ENCODE peak calls at places on chromosomes 7 and 10, in five cellular contexts. T, Z, A, F and K are unnamed samples.
A peak's percentile ranks its signal among the peaks of the same experiment; 100 is the strongest.

GRCh38 chr10:96446966-96447596 is 66.6 kb downstream of the TLL2 start:
- DNase-seq in T (no peak), Z (no peak), A (no peak), F (no peak), K (no peak)

GRCh38 chr10:127150136-127150535 is 46.3 kb downstream of the INSYN2A start:
- DNase-seq in T (no peak), Z (no peak), A (no peak), F (no peak), K (peak; percentile 10)

GRCh38 chr7:80288175-80289122 is 153.8 kb downstream of the GNAI1 start:
- DNase-seq in T (peak; percentile 44), Z (no peak), A (peak; percentile 15), F (peak; percentile 5), K (no peak)

GRCh38 chr10:11373626-11374310 is 237.7 kb downstream of the USP6NL start:
- DNase-seq in T (no peak), Z (no peak), A (no peak), F (no peak), K (no peak)

GRCh38 chr7:98464558-98464940 is 63.7 kb upstream of the BAIAP2L1 start:
- DNase-seq in T (no peak), Z (no peak), A (no peak), F (no peak), K (no peak)

GRCh38 chr7:106111671-106112117 is 418 bp downstream of the SYPL1 start:
- DNase-seq in T (peak; percentile 78), Z (no peak), A (peak; percentile 10), F (no peak), K (no peak)

GRCh38 chr10:7601023-7601656 is 65.6 kb downstream of the ITIH5 start:
- DNase-seq in T (no peak), Z (no peak), A (no peak), F (no peak), K (no peak)

GRCh38 chr7:139860090-139860773 is 31.2 kb downstream of the TBXAS1 start:
- DNase-seq in T (no peak), Z (no peak), A (no peak), F (no peak), K (no peak)

GRCh38 chr10:132115736-132116135 is 50.0 kb downstream of the JAKMIP3 start:
- DNase-seq in T (no peak), Z (no peak), A (no peak), F (no peak), K (no peak)

GRCh38 chr7:54705436-54705835 is 53.6 kb downstream of the SEC61G start:
- DNase-seq in T (peak; percentile 78), Z (no peak), A (no peak), F (no peak), K (peak; percentile 5)

GRCh38 chr7:129882531-129882930 is 70.2 kb downstream of the UBE2H start:
- DNase-seq in T (no peak), Z (no peak), A (no peak), F (no peak), K (no peak)

GRCh38 chr10:51034769-51035168 is 39.5 kb upstream of the PRKG1 start:
- DNase-seq in T (no peak), Z (no peak), A (no peak), F (no peak), K (no peak)

GRCh38 chr10:16832351-16833080 is 15.3 kb upstream of the RSU1 start:
- DNase-seq in T (peak; percentile 44), Z (no peak), A (no peak), F (no peak), K (peak; percentile 98)

GRCh38 chr7:64559206-64559605 is 3.7 kb downstream of the ZNF680 start:
- DNase-seq in T (peak; percentile 29), Z (no peak), A (no peak), F (no peak), K (peak; percentile 40)

GRCh38 chr7:113289140-113289740 is 170.9 kb upstream of the SMIM30 start:
- DNase-seq in T (peak; percentile 35), Z (no peak), A (peak; percentile 36), F (no peak), K (no peak)

GRCh38 chr7:35714862-35715261 is 19.9 kb upstream of the HERPUD2 start:
- DNase-seq in T (no peak), Z (no peak), A (no peak), F (no peak), K (no peak)

GRCh38 chr7:35906191-35906908 is 105.5 kb downstream of the SEPTIN7 start:
- DNase-seq in T (peak; percentile 84), Z (peak; percentile 54), A (peak; percentile 69), F (peak; percentile 31), K (peak; percentile 84)

GRCh38 chr7:99559276-99559915 is 954 bp downstream of the ZNF655 start:
- DNase-seq in T (no peak), Z (no peak), A (no peak), F (no peak), K (no peak)

GRCh38 chr7:28106316-28106957 is 74.2 kb downstream of the JAZF1 start:
- DNase-seq in T (no peak), Z (no peak), A (no peak), F (no peak), K (no peak)

GRCh38 chr7:143380646-143381426 is at the start of gene ZYX:
- DNase-seq in T (peak; percentile 87), Z (peak; percentile 98), A (peak; percentile 84), F (peak; percentile 87), K (peak; percentile 94)

GRCh38 chr7:2515424-2516193 is 4.0 kb upstream of the LFNG start:
- DNase-seq in T (no peak), Z (no peak), A (no peak), F (no peak), K (no peak)

GRCh38 chr7:6022671-6023070 is 8.5 kb upstream of the ANKRD61 start:
- DNase-seq in T (no peak), Z (no peak), A (no peak), F (no peak), K (no peak)

DNA sequence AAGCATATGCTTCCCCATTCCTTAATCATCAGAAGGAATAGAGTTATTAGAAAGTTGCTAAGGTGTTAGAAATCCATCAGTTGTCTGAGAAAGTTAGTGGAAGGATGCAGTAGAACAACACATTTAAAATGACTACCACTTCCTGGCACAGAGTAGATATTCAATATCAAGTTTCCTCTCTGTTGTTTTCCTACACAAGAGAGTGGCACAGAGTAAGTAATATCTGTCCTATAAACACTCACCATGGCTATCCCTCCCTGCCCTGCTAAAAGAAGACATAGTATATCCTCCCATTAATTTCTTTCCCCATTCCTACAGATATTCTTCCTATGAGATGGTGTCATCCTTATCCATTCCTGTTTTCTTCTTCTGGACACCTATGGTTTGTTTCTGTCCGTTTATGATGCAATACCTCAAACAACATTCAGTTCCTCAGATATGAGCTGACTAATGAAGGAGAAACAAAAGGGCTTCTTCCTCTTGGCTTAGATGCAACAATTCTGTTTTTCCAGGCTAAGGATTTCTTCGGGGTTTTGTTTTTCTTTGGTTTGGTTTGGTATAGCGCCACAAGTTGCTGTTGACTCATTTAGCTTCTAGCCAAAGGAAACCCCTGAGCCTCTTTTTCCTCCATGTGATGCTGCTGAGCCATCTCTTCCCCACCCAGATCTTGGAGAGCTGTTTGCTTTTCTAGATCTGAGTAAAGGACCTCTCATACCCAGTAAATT is 32.9 kb upstream of the BPGM start:
- DNase-seq in T (peak; percentile 86), Z (no peak), A (no peak), F (no peak), K (peak; percentile 99)
- TF ChIP-seq JUN in T (peak; percentile 83), Z (no peak), A (no peak), F (no peak), K (peak; percentile 85)

GRCh38 chr7:102934670-102935069 is 21.9 kb downstream of the LRRC17 start:
- DNase-seq in T (no peak), Z (no peak), A (no peak), F (no peak), K (no peak)

GRCh38 chr7:102933763-102934162 is 21.0 kb downstream of the LRRC17 start:
- DNase-seq in T (no peak), Z (no peak), A (no peak), F (peak; percentile 34), K (no peak)

GRCh38 chr7:102935450-102936110 is 22.8 kb downstream of the LRRC17 start:
- DNase-seq in T (no peak), Z (no peak), A (no peak), F (no peak), K (no peak)

GRCh38 chr7:102934267-102934666 is 21.5 kb downstream of the LRRC17 start:
- DNase-seq in T (no peak), Z (no peak), A (no peak), F (no peak), K (no peak)

GRCh38 chr7:102931757-102932156 is 19.0 kb downstream of the LRRC17 start:
- DNase-seq in T (no peak), Z (no peak), A (no peak), F (no peak), K (no peak)
- H3K4me2 ChIP-seq in T (peak overlapping the region; percentile 7), Z (no peak overlapping the region), A (no peak overlapping the region), F (no peak overlapping the region), K (no peak overlapping the region)

GRCh38 chr10:116766241-116767198 is 24.2 kb upstream of the HSPA12A start:
- DNase-seq in T (no peak), Z (no peak), A (no peak), F (no peak), K (no peak)

GRCh38 chr10:116769368-116769767 is 27.0 kb upstream of the HSPA12A start:
- DNase-seq in T (no peak), Z (no peak), A (no peak), F (no peak), K (no peak)

GRCh38 chr10:116765549-116766162 is 23.3 kb upstream of the HSPA12A start:
- DNase-seq in T (no peak), Z (peak; percentile 61), A (no peak), F (no peak), K (peak; percentile 8)

GRCh38 chr10:116768786-116769185 is 26.4 kb upstream of the HSPA12A start:
- DNase-seq in T (no peak), Z (no peak), A (no peak), F (no peak), K (no peak)

DNA sequence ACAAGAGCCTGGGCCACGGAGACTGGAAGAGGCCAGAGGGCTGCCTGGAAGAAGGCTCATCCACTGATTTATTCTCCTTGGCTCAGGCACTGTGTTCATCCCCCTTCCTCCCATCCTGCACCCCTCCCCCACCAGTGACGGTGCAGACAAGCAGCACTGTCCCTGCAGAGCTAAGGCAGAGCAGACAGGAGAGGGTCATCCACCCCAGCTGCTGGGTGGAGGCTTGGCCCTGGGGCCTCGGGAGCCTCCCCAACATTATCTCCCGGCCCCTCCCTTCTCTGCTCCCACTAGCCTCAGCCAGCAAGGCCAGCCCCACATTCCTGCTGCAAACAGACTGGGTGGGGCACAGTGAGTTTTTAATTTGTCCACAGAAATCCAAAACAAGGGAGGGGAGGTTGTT is 24.9 kb upstream of the HSPA12A start:
- DNase-seq in T (peak; percentile 30), Z (no peak), A (no peak), F (no peak), K (no peak)
- TF ChIP-seq JUN in T (no peak), Z (no peak), A (no peak), F (no peak), K (no peak)

DNA sequence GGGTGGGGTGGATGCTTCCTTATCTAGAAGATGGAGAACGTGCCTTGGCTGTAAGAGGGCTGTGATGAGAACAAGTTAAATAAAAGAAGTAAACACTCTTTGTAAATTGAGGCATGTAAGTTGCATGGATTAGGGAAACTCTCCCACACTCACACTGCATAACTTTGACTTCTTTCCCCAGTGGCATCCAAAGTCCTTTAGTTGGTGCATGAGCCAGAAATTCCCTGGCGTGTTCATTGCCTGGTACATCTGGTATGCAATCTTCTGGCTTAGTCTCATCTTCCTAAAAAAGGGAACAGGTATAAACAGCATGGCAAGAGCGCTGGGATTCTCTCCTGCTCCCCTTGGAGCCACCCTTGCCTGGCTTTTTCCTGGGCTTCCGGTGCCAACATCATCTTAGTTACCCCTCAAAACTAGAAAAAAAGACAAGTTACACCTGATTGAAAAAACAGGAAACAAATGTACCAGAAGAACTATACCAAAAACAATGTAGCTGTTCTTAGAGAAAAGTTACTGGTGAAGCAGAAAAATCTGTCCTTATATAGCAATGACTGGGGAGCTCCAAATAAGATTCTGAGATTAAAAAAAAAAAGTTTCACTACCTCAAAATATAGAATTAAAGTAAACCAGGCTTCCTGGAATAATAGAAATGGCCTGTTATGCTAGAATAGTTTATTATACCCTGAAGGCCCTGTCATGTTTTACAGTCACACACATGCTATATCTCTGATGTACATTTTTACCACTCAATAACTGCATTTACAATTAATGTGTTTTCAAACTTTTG is 9.9 kb downstream of the RP9 start:
- DNase-seq in T (no peak), Z (no peak), A (no peak), F (no peak), K (no peak)
- H3K4me2 ChIP-seq in T (no peak overlapping the region), Z (no peak overlapping the region), A (no peak overlapping the region), F (no peak overlapping the region), K (no peak overlapping the region)